ENCODE peak calls at places on chromosome 1, in eight cellular contexts. L is HuH-7.5; R is thoracic aorta; D is caudate nucleus; H is choroid plexus epithelial cell; S is HTR-8/SVneo; G is HS-27A; J is activated naive CD8-positive, alpha-beta T cell treated with anti-CD3 and anti-CD28 coated beads for 36 hours. A is an unnamed sample.
A peak's percentile ranks its signal among the peaks of the same experiment; 100 is the strongest.

GRCh38 chr1:60573121-60573520 is 499.6 kb upstream of the C1orf87 start:
- DNase-seq in H (peak; percentile 84), R (no peak), S (no peak), J (no peak), L (no peak), D (no peak), G (no peak), A (no peak)

GRCh38 chr1:153361129-153362109 is 3.8 kb downstream of the S100A9 start:
- DNase-seq in G (no peak), R (no peak), J (no peak), L (no peak), S (no peak), H (no peak), D (no peak), A (no peak)

GRCh38 chr1:172581779-172582178 is 48.8 kb downstream of the SUCO start:
- DNase-seq in L (no peak), J (no peak), S (no peak), D (no peak), H (peak; percentile 80), G (no peak), R (no peak), A (no peak)

GRCh38 chr1:11792106-11792505 is 13.7 kb downstream of the MTHFR start:
- DNase-seq in L (no peak), H (no peak), D (no peak), G (no peak), J (no peak), S (no peak), R (no peak), A (no peak)

GRCh38 chr1:21914880-21915640 is 22.1 kb downstream of the HSPG2 start:
- DNase-seq in D (no peak), R (no peak), L (no peak), J (no peak), H (no peak), G (no peak), S (no peak), A (no peak)

GRCh38 chr1:65247419-65248359 is 61.7 kb upstream of the DNAJC6 start:
- DNase-seq in S (peak; percentile 65), D (peak; percentile 35), H (peak; percentile 83), R (no peak), G (peak; percentile 99), L (no peak), J (no peak), A (peak; percentile 20)

GRCh38 chr1:247060771-247061170 is 17.8 kb downstream of the ZNF670 start:
- DNase-seq in J (no peak), D (no peak), H (no peak), S (no peak), R (no peak), G (no peak), L (no peak), A (no peak)

GRCh38 chr1:229224308-229224707 is 46.6 kb upstream of the RAB4A start:
- DNase-seq in H (peak; percentile 64), D (no peak), R (no peak), J (no peak), L (no peak), S (no peak), G (no peak), A (no peak)

GRCh38 chr1:12067900-12068821 is 5.1 kb downstream of the TNFRSF8 start:
- DNase-seq in S (peak; percentile 64), R (no peak), G (no peak), H (peak; percentile 70), D (peak; percentile 43), L (no peak), J (no peak), A (no peak)

GRCh38 chr1:48093696-48094518 is 96.7 kb upstream of the TRABD2B start:
- DNase-seq in L (peak; percentile 84), R (no peak), S (peak; percentile 32), H (peak; percentile 78), J (peak; percentile 76), G (no peak), D (no peak), A (peak; percentile 26)

GRCh38 chr1:162661336-162661735 is 29.1 kb downstream of the DDR2 start:
- DNase-seq in H (no peak), L (no peak), J (no peak), R (no peak), S (no peak), G (no peak), D (no peak), A (no peak)

A was measured in SW 1271.